ENCODE peak calls at places on chromosome 21, in five cellular contexts. One of them, this sample, is unnamed.

GRCh38 chr21:36792505-36792967 is 93.6 kb downstream of the SIM2 start:
- DNase-seq in brain microvascular endothelial cell: peak; percentile 5
- DNase-seq in esophagus muscularis mucosa: no peak
- DNase-seq in MM.1S: no peak
- DNase-seq in OCI-LY7: no peak
- DNase-seq in this sample: peak; percentile 96

GRCh38 chr21:32976791-32977190 is 48.9 kb upstream of the OLIG2 start:
- DNase-seq in brain microvascular endothelial cell: no peak
- DNase-seq in esophagus muscularis mucosa: peak; percentile 84
- DNase-seq in MM.1S: no peak
- DNase-seq in OCI-LY7: no peak
- DNase-seq in this sample: no peak

GRCh38 chr21:19256934-19257660 is 853.5 kb upstream of the TMPRSS15 start:
- DNase-seq in brain microvascular endothelial cell: no peak
- DNase-seq in esophagus muscularis mucosa: no peak
- DNase-seq in MM.1S: no peak
- DNase-seq in OCI-LY7: no peak
- DNase-seq in this sample: no peak

GRCh38 chr21:29055080-29055479 is 18.4 kb downstream of the CCT8 start:
- DNase-seq in brain microvascular endothelial cell: no peak
- DNase-seq in esophagus muscularis mucosa: no peak
- DNase-seq in MM.1S: no peak
- DNase-seq in OCI-LY7: no peak
- DNase-seq in this sample: no peak

GRCh38 chr21:15441060-15441493 is 288.7 kb upstream of the USP25 start:
- DNase-seq in brain microvascular endothelial cell: no peak
- DNase-seq in esophagus muscularis mucosa: no peak
- DNase-seq in MM.1S: no peak
- DNase-seq in OCI-LY7: no peak
- DNase-seq in this sample: no peak

GRCh38 chr21:26840206-26840605 is 5.0 kb downstream of the ADAMTS1 start:
- DNase-seq in brain microvascular endothelial cell: no peak
- DNase-seq in esophagus muscularis mucosa: no peak
- DNase-seq in MM.1S: no peak
- DNase-seq in OCI-LY7: no peak
- DNase-seq in this sample: no peak

GRCh38 chr21:38591138-38591537 is 92.9 kb upstream of the ERG start:
- DNase-seq in brain microvascular endothelial cell: no peak
- DNase-seq in esophagus muscularis mucosa: no peak
- DNase-seq in MM.1S: no peak
- DNase-seq in OCI-LY7: no peak
- DNase-seq in this sample: no peak

GRCh38 chr21:32834825-32835224 is 63.3 kb upstream of the PAXBP1 start:
- DNase-seq in brain microvascular endothelial cell: no peak
- DNase-seq in esophagus muscularis mucosa: peak; percentile 86
- DNase-seq in MM.1S: no peak
- DNase-seq in OCI-LY7: no peak
- DNase-seq in this sample: no peak

GRCh38 chr21:25639922-25640670 is 1.0 kb downstream of the JAM2 start:
- DNase-seq in brain microvascular endothelial cell: no peak
- DNase-seq in esophagus muscularis mucosa: no peak
- DNase-seq in MM.1S: no peak
- DNase-seq in OCI-LY7: peak; percentile 0
- DNase-seq in this sample: no peak

GRCh38 chr21:43372663-43373386 is 54.1 kb downstream of the SIK1 start:
- DNase-seq in brain microvascular endothelial cell: no peak
- DNase-seq in esophagus muscularis mucosa: no peak
- DNase-seq in MM.1S: no peak
- DNase-seq in OCI-LY7: no peak
- DNase-seq in this sample: peak; percentile 94

GRCh38 chr21:33451634-33452071 is 28.1 kb downstream of the TMEM50B start:
- DNase-seq in brain microvascular endothelial cell: no peak
- DNase-seq in esophagus muscularis mucosa: no peak
- DNase-seq in MM.1S: no peak
- DNase-seq in OCI-LY7: no peak
- DNase-seq in this sample: peak; percentile 57

GRCh38 chr21:36246080-36246631 is 73.8 kb upstream of the MORC3 start:
- DNase-seq in brain microvascular endothelial cell: no peak
- DNase-seq in esophagus muscularis mucosa: no peak
- DNase-seq in MM.1S: no peak
- DNase-seq in OCI-LY7: no peak
- DNase-seq in this sample: no peak

DNA sequence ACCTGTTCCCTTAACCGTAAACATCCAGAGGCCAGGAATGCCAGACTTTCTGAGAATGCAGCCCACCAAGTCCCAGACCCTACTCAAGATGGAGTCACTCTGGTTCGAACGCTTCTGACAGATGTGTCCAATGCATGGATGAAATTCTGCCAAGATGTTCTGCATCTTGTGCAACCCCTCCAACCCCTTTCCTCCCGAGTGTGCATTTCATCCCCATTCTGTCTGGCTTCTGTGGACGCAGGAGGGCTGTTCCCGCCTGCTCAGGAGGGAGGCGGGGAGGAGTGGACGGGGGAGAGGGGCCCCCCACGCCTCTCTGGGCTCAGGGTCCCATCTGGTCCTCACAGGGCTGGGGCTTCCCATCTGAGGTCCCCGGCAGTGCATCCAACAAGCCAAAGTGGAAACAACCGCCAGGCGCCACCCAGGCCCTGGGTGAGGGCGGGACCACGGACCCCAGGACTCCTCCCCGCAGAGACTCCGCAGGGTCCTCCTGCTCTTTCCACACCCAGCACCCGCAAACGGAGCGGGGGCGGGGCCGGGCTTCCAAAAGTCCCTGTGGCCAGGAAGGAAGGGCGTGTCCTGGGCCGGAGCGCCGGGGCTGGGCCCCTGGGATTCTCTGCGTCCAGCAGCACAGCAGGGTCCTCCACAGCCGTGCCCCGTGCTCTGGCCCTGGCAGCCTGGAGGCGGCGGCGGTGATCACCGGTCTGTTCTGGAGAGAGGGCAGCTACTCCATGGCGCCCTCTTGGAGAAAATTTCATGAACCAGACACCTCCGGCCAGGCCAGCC is 27.7 kb upstream of the SUMO3 start:
- DNase-seq in brain microvascular endothelial cell: no peak
- DNase-seq in esophagus muscularis mucosa: peak; percentile 92
- DNase-seq in MM.1S: peak; percentile 33
- DNase-seq in OCI-LY7: peak; percentile 21
- DNase-seq in this sample: no peak
- H3K4me3 ChIP-seq in brain microvascular endothelial cell: peak overlapping the region; percentile 33
- H3K4me3 ChIP-seq in esophagus muscularis mucosa: peak overlapping the region; percentile 54
- H3K4me3 ChIP-seq in MM.1S: peak overlapping the region; percentile 8
- H3K4me3 ChIP-seq in OCI-LY7: no peak overlapping the region
- H3K4me3 ChIP-seq in this sample: peak overlapping the region; percentile 28

GRCh38 chr21:30733026-30733425 is 14.0 kb downstream of the KRTAP21-2 start:
- DNase-seq in brain microvascular endothelial cell: no peak
- DNase-seq in esophagus muscularis mucosa: no peak
- DNase-seq in MM.1S: no peak
- DNase-seq in OCI-LY7: no peak
- DNase-seq in this sample: no peak
- TF ChIP-seq CTCF in brain microvascular endothelial cell: peak; percentile 11
- TF ChIP-seq CTCF in esophagus muscularis mucosa: no peak
- TF ChIP-seq CTCF in MM.1S: no peak
- TF ChIP-seq CTCF in OCI-LY7: peak; percentile 14
- TF ChIP-seq CTCF in this sample: no peak

GRCh38 chr21:34886554-34887385 is 162.3 kb downstream of the RUNX1 start:
- DNase-seq in brain microvascular endothelial cell: no peak
- DNase-seq in esophagus muscularis mucosa: peak; percentile 91
- DNase-seq in MM.1S: peak; percentile 35
- DNase-seq in OCI-LY7: no peak
- DNase-seq in this sample: no peak

GRCh38 chr21:34883501-34884271 is 165.4 kb downstream of the RUNX1 start:
- DNase-seq in brain microvascular endothelial cell: no peak
- DNase-seq in esophagus muscularis mucosa: peak; percentile 37
- DNase-seq in MM.1S: no peak
- DNase-seq in OCI-LY7: no peak
- DNase-seq in this sample: peak; percentile 33

GRCh38 chr21:34885636-34886553 is 163.2 kb downstream of the RUNX1 start:
- DNase-seq in brain microvascular endothelial cell: no peak
- DNase-seq in esophagus muscularis mucosa: peak; percentile 87
- DNase-seq in MM.1S: peak; percentile 47
- DNase-seq in OCI-LY7: no peak
- DNase-seq in this sample: no peak

GRCh38 chr21:34884346-34884929 is 164.7 kb downstream of the RUNX1 start:
- DNase-seq in brain microvascular endothelial cell: no peak
- DNase-seq in esophagus muscularis mucosa: peak; percentile 21
- DNase-seq in MM.1S: no peak
- DNase-seq in OCI-LY7: no peak
- DNase-seq in this sample: no peak

DNA sequence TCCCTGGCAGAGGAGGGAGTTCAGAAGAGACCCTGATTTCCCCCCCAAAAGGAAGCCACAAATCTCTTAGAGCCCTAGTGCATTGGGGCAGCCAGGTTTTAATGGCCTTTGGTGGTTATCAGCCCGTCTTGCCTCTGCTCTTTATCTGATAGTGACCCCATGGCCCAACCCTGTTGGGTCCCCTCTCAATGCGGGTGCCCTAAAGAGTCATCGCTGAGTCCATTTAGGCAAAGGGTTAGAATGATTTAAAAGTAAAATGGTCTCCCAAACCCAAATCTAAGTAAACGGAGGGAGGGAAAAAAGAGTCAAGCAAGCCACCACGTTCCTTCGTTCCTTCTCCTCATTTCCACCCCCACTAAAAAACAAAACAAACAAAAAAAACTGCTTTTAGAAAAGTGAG is 164.0 kb downstream of the RUNX1 start:
- DNase-seq in brain microvascular endothelial cell: no peak
- DNase-seq in esophagus muscularis mucosa: peak; percentile 77
- DNase-seq in MM.1S: no peak
- DNase-seq in OCI-LY7: no peak
- DNase-seq in this sample: no peak
- H3K36me3 ChIP-seq in brain microvascular endothelial cell: peaks cover 17% of the 10 kb centered on the region
- H3K36me3 ChIP-seq in esophagus muscularis mucosa: no peaks in the 10 kb centered on the region
- H3K36me3 ChIP-seq in MM.1S: peaks cover 5% of the 10 kb centered on the region
- H3K36me3 ChIP-seq in OCI-LY7: peaks cover 20% of the 10 kb centered on the region
- H3K36me3 ChIP-seq in this sample: peaks cover 3% of the 10 kb centered on the region

GRCh38 chr21:31107151-31107785 is 69.0 kb upstream of the KRTAP19-8 start:
- DNase-seq in brain microvascular endothelial cell: no peak
- DNase-seq in esophagus muscularis mucosa: no peak
- DNase-seq in MM.1S: no peak
- DNase-seq in OCI-LY7: no peak
- DNase-seq in this sample: no peak

GRCh38 chr21:31110430-31110829 is 72.2 kb upstream of the KRTAP19-8 start:
- DNase-seq in brain microvascular endothelial cell: no peak
- DNase-seq in esophagus muscularis mucosa: no peak
- DNase-seq in MM.1S: no peak
- DNase-seq in OCI-LY7: no peak
- DNase-seq in this sample: no peak

GRCh38 chr21:31111093-31111492 is 72.8 kb upstream of the KRTAP19-8 start:
- DNase-seq in brain microvascular endothelial cell: no peak
- DNase-seq in esophagus muscularis mucosa: no peak
- DNase-seq in MM.1S: no peak
- DNase-seq in OCI-LY7: no peak
- DNase-seq in this sample: no peak

GRCh38 chr21:31108969-31109368 is 70.7 kb upstream of the KRTAP19-8 start:
- DNase-seq in brain microvascular endothelial cell: no peak
- DNase-seq in esophagus muscularis mucosa: no peak
- DNase-seq in MM.1S: peak; percentile 76
- DNase-seq in OCI-LY7: peak; percentile 36
- DNase-seq in this sample: peak; percentile 13

DNA sequence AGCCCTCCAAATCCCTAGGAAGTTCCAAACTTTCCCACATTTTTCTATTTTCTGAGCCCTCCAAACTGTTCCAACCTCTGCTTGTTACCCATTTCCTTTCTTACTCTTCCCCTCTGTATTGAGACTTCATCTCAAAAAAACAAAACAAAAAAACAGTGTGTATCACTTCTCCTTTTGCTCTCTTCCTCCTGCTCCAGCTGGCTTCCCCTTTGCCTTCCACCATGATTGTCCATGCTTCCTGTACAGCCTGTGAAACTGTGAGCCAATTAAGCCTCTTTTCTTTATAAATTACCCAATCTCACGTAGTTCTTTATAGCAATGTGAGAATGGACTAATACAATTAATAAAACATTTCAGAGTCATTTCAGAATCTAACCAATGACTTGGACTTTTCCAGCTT is 69.6 kb upstream of the KRTAP19-8 start:
- DNase-seq in brain microvascular endothelial cell: no peak
- DNase-seq in esophagus muscularis mucosa: no peak
- DNase-seq in MM.1S: no peak
- DNase-seq in OCI-LY7: peak; percentile 36
- DNase-seq in this sample: no peak
- H3K4me3 ChIP-seq in brain microvascular endothelial cell: no peak overlapping the region
- H3K4me3 ChIP-seq in esophagus muscularis mucosa: no peak overlapping the region
- H3K4me3 ChIP-seq in MM.1S: no peak overlapping the region
- H3K4me3 ChIP-seq in OCI-LY7: no peak overlapping the region
- H3K4me3 ChIP-seq in this sample: no peak overlapping the region

GRCh38 chr21:31624961-31625491 is 34.5 kb upstream of the SOD1 start:
- DNase-seq in brain microvascular endothelial cell: no peak
- DNase-seq in esophagus muscularis mucosa: no peak
- DNase-seq in MM.1S: no peak
- DNase-seq in OCI-LY7: no peak
- DNase-seq in this sample: no peak

GRCh38 chr21:31624181-31624580 is 35.3 kb upstream of the SOD1 start:
- DNase-seq in brain microvascular endothelial cell: no peak
- DNase-seq in esophagus muscularis mucosa: no peak
- DNase-seq in MM.1S: no peak
- DNase-seq in OCI-LY7: no peak
- DNase-seq in this sample: no peak

GRCh38 chr21:31622397-31622796 is 37.1 kb upstream of the SOD1 start:
- DNase-seq in brain microvascular endothelial cell: no peak
- DNase-seq in esophagus muscularis mucosa: no peak
- DNase-seq in MM.1S: no peak
- DNase-seq in OCI-LY7: no peak
- DNase-seq in this sample: no peak

GRCh38 chr21:31618696-31619430 is 40.6 kb upstream of the SOD1 start:
- DNase-seq in brain microvascular endothelial cell: no peak
- DNase-seq in esophagus muscularis mucosa: no peak
- DNase-seq in MM.1S: no peak
- DNase-seq in OCI-LY7: no peak
- DNase-seq in this sample: no peak

GRCh38 chr21:31623664-31624063 is 35.8 kb upstream of the SOD1 start:
- DNase-seq in brain microvascular endothelial cell: no peak
- DNase-seq in esophagus muscularis mucosa: no peak
- DNase-seq in MM.1S: no peak
- DNase-seq in OCI-LY7: peak; percentile 45
- DNase-seq in this sample: no peak
- TF ChIP-seq CTCF in brain microvascular endothelial cell: peak; percentile 58
- TF ChIP-seq CTCF in esophagus muscularis mucosa: no peak
- TF ChIP-seq CTCF in MM.1S: peak; percentile 4
- TF ChIP-seq CTCF in OCI-LY7: peak; percentile 73
- TF ChIP-seq CTCF in this sample: no peak

DNA sequence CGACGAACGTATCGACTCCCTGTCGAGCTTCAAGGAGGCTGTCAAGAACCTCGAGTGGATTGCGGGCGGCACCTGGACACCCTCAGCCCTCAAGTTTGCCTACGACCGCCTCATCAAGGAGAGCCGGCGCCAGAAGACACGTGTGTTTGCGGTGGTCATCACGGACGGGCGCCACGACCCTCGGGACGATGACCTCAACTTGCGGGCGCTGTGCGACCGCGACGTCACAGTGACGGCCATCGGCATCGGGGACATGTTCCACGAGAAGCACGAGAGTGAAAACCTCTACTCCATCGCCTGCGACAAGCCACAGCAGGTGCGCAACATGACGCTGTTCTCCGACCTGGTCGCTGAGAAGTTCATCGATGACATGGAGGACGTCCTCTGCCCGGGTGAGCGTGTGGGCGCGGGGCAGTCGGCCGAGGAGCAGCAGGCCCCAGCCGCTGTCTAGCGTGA is 28.0 kb downstream of the COL6A2 start:
- DNase-seq in brain microvascular endothelial cell: no peak
- DNase-seq in esophagus muscularis mucosa: no peak
- DNase-seq in MM.1S: no peak
- DNase-seq in OCI-LY7: no peak
- DNase-seq in this sample: no peak
- H3K36me3 ChIP-seq in brain microvascular endothelial cell: peaks cover 85% of the 10 kb centered on the region
- H3K36me3 ChIP-seq in esophagus muscularis mucosa: peaks cover 91% of the 10 kb centered on the region
- H3K36me3 ChIP-seq in MM.1S: no peaks in the 10 kb centered on the region
- H3K36me3 ChIP-seq in OCI-LY7: no peaks in the 10 kb centered on the region
- H3K36me3 ChIP-seq in this sample: no peaks in the 10 kb centered on the region

GRCh38 chr21:45075606-45076244 is 1.3 kb downstream of the ADARB1 start:
- DNase-seq in brain microvascular endothelial cell: peak; percentile 14
- DNase-seq in esophagus muscularis mucosa: no peak
- DNase-seq in MM.1S: no peak
- DNase-seq in OCI-LY7: no peak
- DNase-seq in this sample: peak; percentile 8
- H3K4me3 ChIP-seq in brain microvascular endothelial cell: peak overlapping the region; percentile 68
- H3K4me3 ChIP-seq in esophagus muscularis mucosa: peak overlapping the region; percentile 94
- H3K4me3 ChIP-seq in MM.1S: no peak overlapping the region
- H3K4me3 ChIP-seq in OCI-LY7: peak overlapping the region; percentile 70
- H3K4me3 ChIP-seq in this sample: peak overlapping the region; percentile 64

This sample was measured in bronchial epithelial cell.